ENCODE peak calls at places on chromosomes 4 and X, in five cellular contexts. C, B, D, Q and X are unnamed samples.

GRCh38 chr4:23904639-23905061 is 14.8 kb upstream of the PPARGC1A start:
- DNase-seq in B (no peak), D (no peak), Q (no peak), C (no peak), X (no peak)

GRCh38 chrX:69616520-69617203 is 749 bp downstream of the EDA start:
- DNase-seq in Q (no peak), C (peak), D (no peak), B (peak), X (peak)

GRCh38 chr4:181364504-181364903 is 878.7 kb upstream of the TENM3 start:
- DNase-seq in Q (no peak), B (no peak), C (no peak), D (no peak), X (no peak)

GRCh38 chrX:153824348-153824747 is 6.0 kb downstream of the PDZD4 start:
- DNase-seq in Q (no peak), B (no peak), D (no peak), C (no peak), X (no peak)

GRCh38 chrX:129980540-129981206 is 1.8 kb upstream of the BCORL1 start:
- DNase-seq in C (no peak), B (peak), Q (no peak), D (no peak), X (peak)

GRCh38 chr4:104747635-104748034 is 252.9 kb upstream of the CXXC4 start:
- DNase-seq in C (no peak), B (no peak), D (no peak), Q (no peak), X (no peak)

GRCh38 chr4:29948858-29949257 is 771.3 kb upstream of the PCDH7 start:
- DNase-seq in D (no peak), B (no peak), C (no peak), Q (no peak), X (no peak)

GRCh38 chr4:7393491-7394183 is 41.1 kb downstream of the PSAPL1 start:
- DNase-seq in D (no peak), Q (no peak), B (no peak), C (peak), X (no peak)

GRCh38 chr4:57329279-57329678 is 219.1 kb upstream of the IGFBP7 start:
- DNase-seq in Q (no peak), C (no peak), B (no peak), D (no peak), X (no peak)

GRCh38 chr4:162015090-162015489 is 148.7 kb downstream of the FSTL5 start:
- DNase-seq in B (no peak), Q (no peak), C (no peak), D (no peak), X (no peak)